ENCODE peak calls at places on chromosomes 4 and X, in seven cellular contexts. A is B cell; S is GM23248; F is upper lobe of right lung; M is EL; W is NCI-H2029 treated with DMSO at 0.1 percent for 48 hours; G is activated CD8-positive, alpha-beta memory T cell treated with anti-CD3 and anti-CD28 coated beads, Interleukin-2, amount 50 U/mL, for 48 hours. K is an unnamed sample.

GRCh38 chrX:103063191-103063845 is 653 bp downstream of the BEX1 start:
- DNase-seq in A (peak), S (peak), F (no peak), M (peak), W (no peak), G (no peak), K (no peak)

GRCh38 chr4:77931452-77932135 is 69.0 kb downstream of the MRPL1 start:
- DNase-seq in A (no peak), S (peak), F (no peak), M (peak), W (no peak), G (no peak), K (no peak)

GRCh38 chrX:71111141-71111843 is at the start of gene IL2RG:
- DNase-seq in A (peak), S (no peak), F (no peak), M (no peak), W (no peak), G (peak), K (no peak)

GRCh38 chrX:155888139-155888538 is 7.0 kb downstream of the VAMP7 start:
- DNase-seq in A (no peak), S (peak), F (no peak), M (peak), W (no peak), G (no peak), K (no peak)

GRCh38 chr4:101693842-101694398 is 96.6 kb upstream of the BANK1 start:
- DNase-seq in A (peak), S (no peak), F (no peak), M (no peak), W (peak), G (no peak), K (no peak)

GRCh38 chrX:131544218-131544617 is 344 bp downstream of the OR13H1 start:
- DNase-seq in A (no peak), S (no peak), F (no peak), M (no peak), W (no peak), G (no peak), K (no peak)

GRCh38 chrX:130079824-130080406 is 30.4 kb downstream of the ELF4 start:
- DNase-seq in A (peak), S (peak), F (no peak), M (peak), W (peak), G (peak), K (no peak)

GRCh38 chr4:127586922-127587571 is 45.7 kb upstream of the INTU start:
- DNase-seq in A (no peak), S (peak), F (no peak), M (peak), W (peak), G (no peak), K (no peak)

GRCh38 chrX:67622053-67622452 is 78.2 kb downstream of the AR start:
- DNase-seq in A (no peak), S (no peak), F (no peak), M (no peak), W (no peak), G (no peak), K (no peak)

GRCh38 chrX:101265869-101266428 is 25.2 kb downstream of the TAF7L start:
- DNase-seq in A (no peak), S (peak), F (no peak), M (peak), W (no peak), G (no peak), K (no peak)

GRCh38 chr4:3717241-3717640 is 48.9 kb upstream of the ADRA2C start:
- DNase-seq in A (no peak), S (no peak), F (peak), M (no peak), W (no peak), G (no peak), K (peak)

GRCh38 chrX:116317409-116317808 is 119.0 kb upstream of the SLC6A14 start:
- DNase-seq in A (no peak), S (peak), F (peak), M (peak), W (no peak), G (no peak), K (no peak)

GRCh38 chr4:88735554-88735953 is 37.9 kb upstream of the NAP1L5 start:
- DNase-seq in A (no peak), S (no peak), F (no peak), M (no peak), W (no peak), G (no peak), K (no peak)

GRCh38 chr4:7324651-7325121 is 110.0 kb downstream of the PSAPL1 start:
- DNase-seq in A (no peak), S (no peak), F (no peak), M (no peak), W (no peak), G (no peak), K (no peak)

GRCh38 chr4:44927361-44928061 is 201.2 kb upstream of the GNPDA2 start:
- DNase-seq in A (peak), S (peak), F (no peak), M (no peak), W (no peak), G (no peak), K (no peak)

GRCh38 chr4:176810481-176811249 is 17.9 kb upstream of the VEGFC start:
- DNase-seq in A (no peak), S (peak), F (no peak), M (no peak), W (no peak), G (no peak), K (no peak)

GRCh38 chrX:33721927-33722326 is 410.2 kb downstream of the FAM47A start:
- DNase-seq in A (no peak), S (no peak), F (no peak), M (no peak), W (no peak), G (no peak), K (no peak)

GRCh38 chrX:109485470-109486340 is 3.8 kb upstream of the GUCY2F start:
- DNase-seq in A (peak), S (peak), F (peak), M (peak), W (peak), G (peak), K (peak)

GRCh38 chr4:40357738-40358137 is 22.6 kb downstream of the CHRNA9 start:
- DNase-seq in A (no peak), S (no peak), F (no peak), M (no peak), W (no peak), G (no peak), K (no peak)

GRCh38 chr4:164081371-164081770 is 586.9 kb downstream of the TMA16 start:
- DNase-seq in A (no peak), S (no peak), F (no peak), M (no peak), W (no peak), G (no peak), K (no peak)

K was measured in right lobe of liver.